ENCODE peak calls at places on chromosomes 3 and 15, in seven cellular contexts. D is IMR-90, N is uterus, A is esophagus squamous epithelium, K is A549, T is Peyer's patch, I is esophagus muscularis mucosa. V is an unnamed sample.

GRCh38 chr3:27888562-27888961 is 166.4 kb upstream of the EOMES start:
- DNase-seq in D (peak; percentile 0), N (no peak), A (no peak), K (peak; percentile 20), T (no peak), I (no peak), V (no peak)

GRCh38 chr3:127888564-127889107 is 26.4 kb upstream of the KBTBD12 start:
- DNase-seq in D (no peak), N (no peak), A (no peak), K (no peak), T (no peak), I (no peak), V (no peak)

GRCh38 chr3:61927332-61927731 is 366.0 kb downstream of the PTPRG start:
- DNase-seq in D (peak; percentile 77), N (peak; percentile 70), A (no peak), K (no peak), T (no peak), I (peak; percentile 93), V (no peak)

GRCh38 chr3:177824190-177824786 is 627.0 kb upstream of the TBL1XR1 start:
- DNase-seq in D (peak; percentile 55), N (peak; percentile 82), A (no peak), K (peak; percentile 79), T (peak; percentile 67), I (no peak), V (no peak)

GRCh38 chr15:36784098-36784670 is 204.8 kb downstream of the CDIN1 start:
- DNase-seq in D (no peak), N (no peak), A (no peak), K (no peak), T (no peak), I (no peak), V (no peak)

GRCh38 chr3:97686258-97686657 is 78.3 kb upstream of the ARL6 start:
- DNase-seq in D (no peak), N (no peak), A (no peak), K (no peak), T (no peak), I (no peak), V (no peak)

GRCh38 chr15:26971303-26972018 is 480 bp downstream of the GABRG3 start:
- DNase-seq in D (no peak), N (no peak), A (no peak), K (no peak), T (no peak), I (no peak), V (no peak)

GRCh38 chr3:42739401-42740158 is 33.5 kb downstream of the CCDC13 start:
- DNase-seq in D (no peak), N (no peak), A (no peak), K (no peak), T (no peak), I (no peak), V (no peak)

GRCh38 chr3:162525052-162525451 is 1028.4 kb downstream of the OTOL1 start:
- DNase-seq in D (peak; percentile 94), N (no peak), A (no peak), K (no peak), T (no peak), I (no peak), V (no peak)

GRCh38 chr3:38137615-38138346 is 680 bp upstream of the MYD88 start:
- DNase-seq in D (no peak), N (peak; percentile 38), A (peak; percentile 14), K (no peak), T (peak; percentile 60), I (no peak), V (no peak)

GRCh38 chr15:89132611-89133242 is 44.5 kb downstream of the ABHD2 start:
- DNase-seq in D (no peak), N (peak; percentile 50), A (no peak), K (no peak), T (peak; percentile 53), I (no peak), V (no peak)

GRCh38 chr3:58351920-58352319 is 19.2 kb downstream of the PXK start:
- DNase-seq in D (no peak), N (no peak), A (no peak), K (no peak), T (peak; percentile 45), I (no peak), V (no peak)

GRCh38 chr15:100769975-100770340 is 109.7 kb upstream of the ALDH1A3 start:
- DNase-seq in D (no peak), N (no peak), A (no peak), K (no peak), T (peak; percentile 18), I (no peak), V (no peak)

GRCh38 chr3:184562875-184563568 is 1.4 kb downstream of the EPHB3 start:
- DNase-seq in D (peak; percentile 22), N (peak; percentile 61), A (no peak), K (no peak), T (no peak), I (no peak), V (no peak)

DNA sequence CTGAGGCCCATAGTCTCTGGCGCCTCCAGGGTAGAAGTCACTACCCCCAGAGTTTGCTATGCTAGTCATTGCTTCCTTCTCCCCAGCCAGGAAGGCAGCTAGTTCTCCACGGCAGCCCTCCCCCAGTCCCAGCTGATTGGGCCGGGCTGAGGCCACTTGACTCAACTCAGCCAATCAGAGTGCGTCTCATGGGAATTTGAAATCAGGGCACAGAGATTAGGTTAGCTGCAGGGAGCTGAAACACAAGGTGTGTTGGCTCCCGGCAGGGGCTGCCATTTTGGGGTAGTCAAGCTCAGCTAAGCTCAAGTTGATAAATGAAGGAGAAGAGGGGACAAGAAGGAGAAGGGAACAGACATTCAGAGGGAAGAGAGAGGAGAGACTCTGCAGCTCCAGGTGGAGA is 32.8 kb downstream of the LINGO1 start:
- DNase-seq in D (peak; percentile 22), N (no peak), A (no peak), K (peak; percentile 56), T (peak; percentile 58), I (no peak), V (peak; percentile 38)
- TF ChIP-seq POLR2A in D (no peak), N (no peak), A (no peak), K (no peak), T (no peak), I (no peak), V (no peak)

DNA sequence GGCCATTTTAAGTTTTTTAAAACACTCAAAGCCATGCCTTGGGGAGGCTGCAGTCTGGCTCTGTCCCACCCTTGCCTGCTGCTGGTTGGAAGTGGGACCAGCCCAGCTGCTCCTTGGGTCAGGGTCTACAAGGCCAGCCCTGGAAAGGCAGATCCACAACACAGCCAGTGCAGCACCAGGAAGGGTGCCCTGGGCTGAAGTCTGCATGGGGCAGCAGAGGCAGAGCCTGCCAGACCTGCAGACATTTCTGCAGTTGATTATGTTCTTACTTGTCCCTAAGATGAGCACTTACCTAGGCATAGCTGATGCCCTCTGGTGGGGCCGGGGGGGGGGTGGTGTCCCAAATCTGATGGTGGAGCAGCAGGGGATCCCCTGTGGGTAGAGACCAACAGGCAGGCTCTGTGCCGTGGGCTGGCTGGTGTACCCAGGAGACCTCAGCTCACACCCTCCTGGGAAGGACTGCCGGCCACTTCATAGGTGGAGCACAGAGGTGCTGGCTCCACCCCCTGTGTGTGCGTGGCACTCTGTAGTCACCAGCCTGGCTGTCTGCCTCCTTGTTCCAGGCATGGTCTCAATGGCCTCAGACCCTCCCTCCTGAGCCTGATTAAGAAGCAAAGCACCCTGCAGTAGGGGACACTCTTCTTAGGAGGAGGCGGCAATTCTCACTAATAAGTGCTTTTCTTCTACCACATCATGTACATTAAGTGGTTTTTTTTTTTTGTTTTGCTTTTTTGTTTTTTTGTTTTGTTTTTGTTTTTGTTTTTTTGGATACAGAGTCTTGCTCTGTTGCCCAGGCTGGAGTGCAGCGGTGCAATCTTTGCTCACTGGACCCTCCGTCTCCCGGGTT is 97.4 kb upstream of the KLF13 start:
- DNase-seq in D (no peak), N (no peak), A (no peak), K (peak; percentile 47), T (peak; percentile 81), I (no peak), V (peak; percentile 40)
- TF ChIP-seq POLR2A in D (no peak), N (peak; percentile 24), A (no peak), K (no peak), T (peak; percentile 34), I (no peak), V (no peak)

GRCh38 chr3:126526668-126527005 is 2.7 kb downstream of the CHST13 start:
- DNase-seq in D (no peak), N (no peak), A (no peak), K (no peak), T (no peak), I (no peak), V (no peak)

GRCh38 chr3:126525091-126525852 is 1.3 kb downstream of the CHST13 start:
- DNase-seq in D (no peak), N (no peak), A (no peak), K (no peak), T (no peak), I (no peak), V (no peak)

GRCh38 chr3:126525853-126526667 is 2.1 kb downstream of the CHST13 start:
- DNase-seq in D (no peak), N (no peak), A (no peak), K (no peak), T (no peak), I (no peak), V (no peak)

GRCh38 chr3:126523745-126524428 is at the start of gene CHST13:
- DNase-seq in D (peak; percentile 16), N (no peak), A (no peak), K (peak; percentile 51), T (peak; percentile 79), I (no peak), V (no peak)

GRCh38 chr3:126524429-126524988 is 554 bp downstream of the CHST13 start:
- DNase-seq in D (no peak), N (no peak), A (no peak), K (no peak), T (no peak), I (no peak), V (no peak)
- TF ChIP-seq POLR2A in D (no peak), N (no peak), A (no peak), K (no peak), T (no peak), I (no peak), V (no peak)

DNA sequence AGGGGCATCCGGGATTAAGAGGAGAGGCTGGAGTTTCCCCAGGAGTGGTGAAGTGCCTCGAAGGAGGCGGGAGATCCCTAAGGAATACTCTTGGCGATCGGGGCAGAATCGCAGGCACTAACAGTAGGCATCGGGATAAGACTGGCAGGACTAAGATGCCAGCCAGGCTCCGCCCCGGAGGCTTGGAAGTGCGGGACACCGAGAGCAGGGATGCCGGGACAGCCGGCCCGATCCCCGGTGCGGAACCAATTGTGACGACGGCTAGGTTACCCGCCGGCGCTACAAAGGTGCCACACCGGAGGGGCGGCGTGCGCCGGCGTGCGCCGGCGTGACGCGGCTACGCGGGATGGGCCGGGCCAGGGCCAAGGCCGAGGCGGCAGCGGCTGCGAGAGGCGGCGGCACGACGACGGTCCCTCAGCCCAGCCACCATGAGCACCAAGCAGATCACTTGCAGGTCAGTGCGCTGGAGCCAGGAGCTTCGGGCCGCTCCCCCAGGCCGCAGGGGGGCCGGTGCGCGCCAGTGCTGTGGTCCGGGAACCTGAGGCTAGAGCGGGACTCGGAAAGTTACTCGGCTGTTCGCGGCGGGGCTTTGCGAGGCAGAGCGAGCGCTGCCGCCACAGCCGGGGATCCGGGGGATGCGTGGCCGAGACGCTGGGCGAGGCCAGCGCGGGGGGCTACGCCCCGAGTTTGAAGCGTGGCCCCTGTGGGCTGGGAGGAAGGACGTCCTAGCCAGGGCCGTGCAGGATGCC is at the start of gene MKRN2:
- DNase-seq in D (peak; percentile 78), N (peak; percentile 75), A (peak; percentile 22), K (peak; percentile 91), T (peak; percentile 93), I (peak; percentile 95), V (peak; percentile 80)
- TF ChIP-seq POLR2A in D (peak; percentile 93), N (peak; percentile 99), A (peak; percentile 88), K (peak; percentile 98), T (peak; percentile 98), I (peak; percentile 95), V (peak; percentile 99)